ENCODE peak calls at places on chromosome 15, in four cellular contexts. I, G, Z and X are unnamed samples.

GRCh38 chr15:70539912-70540520 is 223.3 kb downstream of the UACA start:
- DNase-seq in I (no peak), G (no peak), Z (no peak), X (no peak)

GRCh38 chr15:65110676-65111292 is 4.2 kb downstream of the UBAP1L start:
- DNase-seq in I (no peak), G (peak), Z (no peak), X (no peak)

GRCh38 chr15:66138096-66138783 is 115.3 kb downstream of the MEGF11 start:
- DNase-seq in I (no peak), G (no peak), Z (peak), X (no peak)

GRCh38 chr15:74399511-74400312 is 32.3 kb upstream of the CYP11A1 start:
- DNase-seq in I (no peak), G (peak), Z (no peak), X (no peak)

GRCh38 chr15:83538682-83539081 is 91.5 kb downstream of the SH3GL3 start:
- DNase-seq in I (no peak), G (no peak), Z (no peak), X (no peak)

GRCh38 chr15:100680726-100681125 is 78.3 kb downstream of the ASB7 start:
- DNase-seq in I (no peak), G (no peak), Z (no peak), X (no peak)

GRCh38 chr15:81321667-81322066 is 2.3 kb downstream of the STARD5 start:
- DNase-seq in I (no peak), G (no peak), Z (no peak), X (no peak)

GRCh38 chr15:61184431-61184830 is 44.7 kb downstream of the RORA start:
- DNase-seq in I (no peak), G (no peak), Z (no peak), X (no peak)

GRCh38 chr15:78154955-78155354 is 5.8 kb downstream of the IDH3A start:
- DNase-seq in I (no peak), G (no peak), Z (no peak), X (no peak)

GRCh38 chr15:50137893-50138292 is 18.9 kb upstream of the ATP8B4 start:
- DNase-seq in I (no peak), G (peak), Z (no peak), X (no peak)

GRCh38 chr15:49877117-49877860 is 241.7 kb downstream of the ATP8B4 start:
- DNase-seq in I (no peak), G (peak), Z (no peak), X (no peak)

DNA sequence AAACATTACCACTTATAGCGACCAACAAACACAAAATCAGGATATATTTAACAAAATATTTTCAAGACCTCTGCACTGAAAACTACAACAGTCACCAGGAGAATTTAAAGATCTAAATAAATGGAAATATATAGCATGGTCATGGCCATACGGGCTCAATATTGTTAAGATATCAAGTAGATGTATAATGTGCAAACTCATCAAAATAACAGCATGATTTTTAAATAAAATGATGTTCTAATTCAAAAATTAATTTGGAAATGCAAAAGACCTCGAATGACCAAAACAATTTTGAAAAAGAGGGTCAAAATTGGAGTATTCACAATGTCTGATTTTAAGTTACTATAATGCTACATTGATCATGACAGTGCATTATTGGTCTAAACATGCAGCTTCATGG is 159.1 kb upstream of the NDN start:
- DNase-seq in I (no peak), G (no peak), Z (no peak), X (no peak)
- TF ChIP-seq CTCF in I (no peak), G (no peak), Z (no peak), X (no peak)

GRCh38 chr15:48336940-48337339 is 5.7 kb downstream of the DUT start:
- DNase-seq in I (no peak), G (peak), Z (no peak), X (no peak)
- TF ChIP-seq CTCF in I (peak), G (peak), Z (peak), X (peak)

GRCh38 chr15:25683911-25684310 is 179.2 kb downstream of the ATP10A start:
- DNase-seq in I (no peak), G (no peak), Z (no peak), X (no peak)
- TF ChIP-seq CTCF in I (no peak), G (no peak), Z (no peak), X (no peak)

DNA sequence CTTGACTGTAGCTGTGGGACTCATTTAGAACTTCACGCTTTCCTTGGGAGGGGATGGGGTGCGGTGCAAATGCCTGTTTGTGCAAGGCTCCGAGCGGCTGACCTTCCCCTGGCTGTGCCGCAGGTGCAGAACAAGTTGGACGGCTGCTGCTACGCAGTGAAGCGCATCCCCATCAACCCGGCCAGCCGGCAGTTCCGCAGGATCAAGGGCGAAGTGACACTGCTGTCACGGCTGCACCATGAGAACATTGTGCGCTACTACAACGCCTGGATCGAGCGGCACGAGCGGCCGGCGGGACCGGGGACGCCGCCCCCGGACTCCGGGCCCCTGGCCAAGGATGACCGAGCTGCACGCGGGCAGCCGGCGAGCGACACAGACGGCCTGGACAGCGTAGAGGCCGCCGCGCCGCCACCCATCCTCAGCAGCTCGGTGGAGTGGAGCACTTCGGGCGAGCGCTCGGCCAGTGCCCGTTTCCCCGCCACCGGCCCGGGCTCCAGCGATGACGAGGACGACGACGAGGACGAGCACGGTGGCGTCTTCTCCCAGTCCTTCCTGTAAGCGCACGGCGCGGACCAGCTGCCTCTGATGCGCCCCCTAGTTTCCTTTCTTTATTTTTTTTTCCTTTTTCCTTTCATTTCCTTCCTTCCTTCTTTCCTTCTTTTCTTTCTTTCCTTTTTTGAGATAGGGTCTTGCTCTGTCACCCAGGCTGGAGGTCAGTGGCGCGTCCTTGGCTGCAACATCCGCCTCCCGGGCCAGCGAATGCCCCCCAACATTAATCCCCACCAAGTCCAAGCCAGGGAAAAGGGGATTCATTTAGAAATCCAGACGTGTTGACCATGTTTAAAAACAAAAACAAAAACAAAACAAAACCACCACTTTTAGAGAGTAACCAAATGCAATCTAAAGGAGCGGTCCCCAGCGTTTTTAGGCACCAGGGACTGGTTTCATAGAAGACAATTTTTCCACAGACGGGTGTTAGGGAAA is 42.7 kb downstream of the EIF2AK4 start:
- DNase-seq in I (no peak), G (peak), Z (peak), X (peak)
- TF ChIP-seq CTCF in I (no peak), G (peak), Z (peak), X (peak)

GRCh38 chr15:75622505-75622904 is 3.0 kb downstream of the SNUPN start:
- DNase-seq in I (no peak), G (no peak), Z (no peak), X (no peak)

GRCh38 chr15:75616766-75617165 is 8.8 kb downstream of the SNUPN start:
- DNase-seq in I (no peak), G (no peak), Z (no peak), X (no peak)

GRCh38 chr15:75620043-75620775 is 5.3 kb downstream of the SNUPN start:
- DNase-seq in I (no peak), G (peak), Z (no peak), X (no peak)

GRCh38 chr15:75625542-75626347 is at the start of gene SNUPN:
- DNase-seq in I (peak), G (peak), Z (peak), X (peak)

DNA sequence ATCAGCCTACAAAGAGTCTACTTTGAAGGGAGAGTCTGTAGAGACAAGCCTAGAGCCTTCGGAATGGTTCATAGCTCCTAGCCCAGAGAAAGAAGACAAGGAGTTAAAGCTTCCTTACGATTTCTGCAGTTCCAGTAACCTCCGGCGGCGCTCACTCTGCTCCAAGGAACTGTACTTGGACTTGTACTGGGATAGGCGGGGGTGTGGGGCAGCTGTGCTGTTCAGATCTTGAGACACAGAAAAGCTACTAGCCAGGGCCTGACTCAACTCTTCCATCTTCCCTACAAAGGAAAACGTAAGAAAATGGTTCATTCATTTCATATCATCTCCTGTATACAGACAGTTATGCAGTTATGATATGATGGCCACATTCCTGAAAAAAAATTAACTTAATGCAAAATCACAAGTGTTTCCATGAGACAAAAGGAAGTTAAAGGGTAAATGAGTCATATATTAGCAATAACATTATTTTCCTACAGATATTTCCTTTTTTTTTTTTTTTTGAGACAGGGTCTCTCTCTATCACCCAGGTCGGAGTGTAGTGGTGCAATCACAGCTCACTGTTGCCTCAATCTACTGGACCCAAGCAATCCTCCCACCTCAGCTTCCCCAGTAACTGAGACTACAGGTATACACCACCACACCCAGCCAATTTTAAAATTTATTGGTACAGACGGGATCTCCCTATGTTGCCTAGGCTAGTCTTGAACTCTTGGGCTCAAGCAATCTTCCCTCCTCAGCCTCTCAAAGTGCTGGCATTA is 4.6 kb downstream of the SNUPN start:
- DNase-seq in I (no peak), G (peak), Z (peak), X (no peak)
- TF ChIP-seq CTCF in I (no peak), G (peak), Z (no peak), X (no peak)

GRCh38 chr15:52054381-52054780 is 35.4 kb downstream of the MAPK6 start:
- DNase-seq in I (no peak), G (peak), Z (no peak), X (no peak)

GRCh38 chr15:52052076-52052935 is 33.3 kb downstream of the MAPK6 start:
- DNase-seq in I (no peak), G (no peak), Z (no peak), X (no peak)

GRCh38 chr15:52056001-52056400 is 37.0 kb downstream of the MAPK6 start:
- DNase-seq in I (no peak), G (no peak), Z (no peak), X (no peak)

GRCh38 chr15:52050416-52050815 is 31.4 kb downstream of the MAPK6 start:
- DNase-seq in I (no peak), G (peak), Z (no peak), X (no peak)
- TF ChIP-seq CTCF in I (no peak), G (no peak), Z (no peak), X (no peak)

DNA sequence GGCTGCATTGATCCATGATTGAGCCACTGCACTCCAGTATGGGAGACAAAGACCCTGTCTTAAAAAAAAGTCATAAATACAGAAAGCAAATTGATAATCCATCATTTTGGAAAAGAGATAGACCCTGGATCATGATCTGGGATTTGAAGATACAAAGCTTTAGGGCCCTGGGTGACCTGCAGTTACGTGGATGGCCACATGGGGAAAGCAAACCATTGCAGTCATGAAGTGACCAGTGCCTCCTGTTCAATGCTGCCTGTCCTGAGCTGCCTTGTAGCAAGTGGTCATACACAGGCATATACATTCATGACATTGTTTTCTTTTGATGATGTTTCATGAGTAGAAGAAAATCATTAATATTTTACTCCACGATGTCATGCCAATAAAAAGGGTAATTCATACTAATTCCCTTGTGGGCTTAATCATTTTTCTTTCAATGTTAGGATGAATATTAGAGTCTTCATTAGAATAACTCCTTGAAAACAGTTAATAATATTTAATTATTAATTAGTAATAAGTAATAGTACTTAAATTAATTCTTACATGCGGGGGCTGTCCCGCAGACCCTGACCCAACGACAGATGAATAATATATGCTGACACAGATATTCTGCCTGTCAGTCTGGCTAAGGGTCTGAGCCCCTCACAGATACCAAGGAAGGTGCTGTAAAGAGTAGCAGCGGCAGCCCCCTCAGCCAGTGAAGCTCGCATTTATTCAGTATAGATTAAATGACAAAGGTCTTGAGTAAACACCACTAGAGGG is 109.0 kb upstream of the UNC13C start:
- DNase-seq in I (no peak), G (no peak), Z (no peak), X (no peak)
- TF ChIP-seq CTCF in I (peak), G (no peak), Z (no peak), X (peak)